ENCODE peak calls at places on chromosomes 1 and 21, in eight cellular contexts. F, Z, W, Y, N, G, B and C are unnamed samples.

GRCh38 chr1:228148196-228148861 is 1.4 kb upstream of the GJC2 start:
- DNase-seq in F (no peak), Z (no peak), W (no peak), Y (no peak), N (no peak), G (peak), B (no peak), C (no peak)

GRCh38 chr1:202968895-202969295 is 1.8 kb upstream of the CYB5R1 start:
- DNase-seq in F (no peak), Z (peak), W (no peak), Y (peak), N (no peak), G (peak), B (peak), C (no peak)

GRCh38 chr1:171441278-171441677 is 44.1 kb upstream of the PRRC2C start:
- DNase-seq in F (no peak), Z (peak), W (no peak), Y (peak), N (peak), G (no peak), B (no peak), C (no peak)

GRCh38 chr1:7207875-7208646 is 422.8 kb downstream of the CAMTA1 start:
- DNase-seq in F (peak), Z (peak), W (peak), Y (no peak), N (peak), G (peak), B (peak), C (peak)

GRCh38 chr1:39089811-39090519 is 63.8 kb downstream of the NDUFS5 start:
- DNase-seq in F (no peak), Z (peak), W (no peak), Y (no peak), N (no peak), G (no peak), B (no peak), C (no peak)

GRCh38 chr21:42094811-42095210 is 23.7 kb downstream of the UMODL1 start:
- DNase-seq in F (no peak), Z (no peak), W (no peak), Y (no peak), N (no peak), G (no peak), B (no peak), C (no peak)

GRCh38 chr1:178932966-178933603 is 62.2 kb upstream of the ANGPTL1 start:
- DNase-seq in F (no peak), Z (no peak), W (no peak), Y (no peak), N (no peak), G (no peak), B (no peak), C (no peak)

GRCh38 chr1:36737767-36738166 is 255.1 kb upstream of the CSF3R start:
- DNase-seq in F (no peak), Z (no peak), W (no peak), Y (no peak), N (no peak), G (no peak), B (no peak), C (no peak)

GRCh38 chr1:77639056-77639455 is 43.4 kb downstream of the ZZZ3 start:
- DNase-seq in F (no peak), Z (peak), W (peak), Y (peak), N (peak), G (no peak), B (no peak), C (no peak)

GRCh38 chr1:84936116-84936810 is 43.3 kb upstream of the LPAR3 start:
- DNase-seq in F (peak), Z (peak), W (no peak), Y (peak), N (no peak), G (peak), B (peak), C (peak)

GRCh38 chr1:235127774-235128452 is 724 bp downstream of the TOMM20 start:
- DNase-seq in F (no peak), Z (no peak), W (no peak), Y (no peak), N (no peak), G (peak), B (no peak), C (no peak)